ENCODE peak calls at places on chromosomes 1 and 21, in seven cellular contexts. G, S, B, P, T, C and Z are unnamed samples.

GRCh38 chr1:25742316-25742715 is 57.7 kb upstream of the SELENON start:
- DNase-seq in G (no peak), S (no peak), B (no peak), P (no peak), T (no peak), C (no peak), Z (no peak)

GRCh38 chr1:209630383-209631219 is 21.6 kb downstream of the LAMB3 start:
- DNase-seq in G (no peak), S (no peak), B (no peak), P (no peak), T (no peak), C (no peak), Z (no peak)

GRCh38 chr1:184770176-184770575 is 15.5 kb upstream of the EDEM3 start:
- DNase-seq in G (no peak), S (no peak), B (no peak), P (no peak), T (no peak), C (no peak), Z (no peak)

GRCh38 chr1:184191181-184191601 is 139.7 kb downstream of the TSEN15 start:
- DNase-seq in G (peak), S (no peak), B (no peak), P (no peak), T (peak), C (peak), Z (peak)

GRCh38 chr21:32562426-32562825 is 22.9 kb downstream of the TCP10L start:
- DNase-seq in G (peak), S (peak), B (no peak), P (no peak), T (peak), C (peak), Z (peak)

GRCh38 chr1:15531003-15531402 is 4.4 kb downstream of the DNAJC16 start:
- DNase-seq in G (no peak), S (no peak), B (no peak), P (no peak), T (no peak), C (no peak), Z (no peak)

GRCh38 chr1:192489748-192490147 is 85.8 kb upstream of the RGS1 start:
- DNase-seq in G (peak), S (peak), B (no peak), P (no peak), T (peak), C (peak), Z (peak)

GRCh38 chr21:15010645-15011044 is 54.2 kb downstream of the NRIP1 start:
- DNase-seq in G (no peak), S (no peak), B (no peak), P (no peak), T (no peak), C (peak), Z (no peak)

GRCh38 chr1:229621663-229622062 is 4.3 kb downstream of the TAF5L start:
- DNase-seq in G (no peak), S (no peak), B (no peak), P (no peak), T (peak), C (peak), Z (no peak)